ENCODE peak calls at places on chromosomes 7 and 10, in five cellular contexts. One of them, this sample, is unnamed. For H3K9me3 and H3K4me1, the result is how much of the 10 kb centered on the place peaks cover.

GRCh38 chr7:137882261-137882668 is 35.5 kb upstream of the DGKI start:
- DNase-seq in psoas muscle: peak
- DNase-seq in mucosa of descending colon: no peak
- DNase-seq in stomach: no peak
- DNase-seq in body of pancreas: peak
- DNase-seq in this sample: no peak

GRCh38 chr7:1935176-1936005 is 265.3 kb downstream of the ELFN1 start:
- DNase-seq in psoas muscle: peak
- DNase-seq in mucosa of descending colon: no peak
- DNase-seq in stomach: no peak
- DNase-seq in body of pancreas: no peak
- DNase-seq in this sample: no peak

GRCh38 chr7:75989726-75990388 is 4.5 kb downstream of the TMEM120A start:
- DNase-seq in psoas muscle: peak
- DNase-seq in mucosa of descending colon: no peak
- DNase-seq in stomach: no peak
- DNase-seq in body of pancreas: peak
- DNase-seq in this sample: no peak

GRCh38 chr7:94289071-94289470 is 105.6 kb upstream of the COL1A2 start:
- DNase-seq in psoas muscle: peak
- DNase-seq in mucosa of descending colon: peak
- DNase-seq in stomach: peak
- DNase-seq in body of pancreas: peak
- DNase-seq in this sample: no peak

GRCh38 chr7:70695804-70696104 is 436.2 kb upstream of the GALNT17 start:
- DNase-seq in psoas muscle: no peak
- DNase-seq in mucosa of descending colon: no peak
- DNase-seq in stomach: no peak
- DNase-seq in body of pancreas: no peak
- DNase-seq in this sample: no peak

GRCh38 chr7:40799-41750 is 151.3 kb upstream of the FAM20C start:
- DNase-seq in psoas muscle: peak
- DNase-seq in mucosa of descending colon: no peak
- DNase-seq in stomach: peak
- DNase-seq in body of pancreas: peak
- DNase-seq in this sample: peak

GRCh38 chr7:129986600-129986999 is 33.8 kb upstream of the UBE2H start:
- DNase-seq in psoas muscle: no peak
- DNase-seq in mucosa of descending colon: no peak
- DNase-seq in stomach: no peak
- DNase-seq in body of pancreas: no peak
- DNase-seq in this sample: no peak

GRCh38 chr7:7315851-7316250 is 133.5 kb downstream of the C1GALT1 start:
- DNase-seq in psoas muscle: no peak
- DNase-seq in mucosa of descending colon: no peak
- DNase-seq in stomach: no peak
- DNase-seq in body of pancreas: no peak
- DNase-seq in this sample: no peak

GRCh38 chr7:80876894-80877414 is 41.9 kb downstream of the SEMA3C start:
- DNase-seq in psoas muscle: no peak
- DNase-seq in mucosa of descending colon: peak
- DNase-seq in stomach: no peak
- DNase-seq in body of pancreas: no peak
- DNase-seq in this sample: no peak

GRCh38 chr10:76255241-76255640 is 823.8 kb downstream of the LRMDA start:
- DNase-seq in psoas muscle: no peak
- DNase-seq in mucosa of descending colon: no peak
- DNase-seq in stomach: no peak
- DNase-seq in body of pancreas: no peak
- DNase-seq in this sample: no peak

GRCh38 chr7:2248984-2249694 is 7.1 kb downstream of the NUDT1 start:
- DNase-seq in psoas muscle: peak
- DNase-seq in mucosa of descending colon: peak
- DNase-seq in stomach: no peak
- DNase-seq in body of pancreas: peak
- DNase-seq in this sample: peak

GRCh38 chr7:124029789-124030188 is 3.1 kb downstream of the TMEM229A start:
- DNase-seq in psoas muscle: no peak
- DNase-seq in mucosa of descending colon: no peak
- DNase-seq in stomach: no peak
- DNase-seq in body of pancreas: no peak
- DNase-seq in this sample: no peak

DNA sequence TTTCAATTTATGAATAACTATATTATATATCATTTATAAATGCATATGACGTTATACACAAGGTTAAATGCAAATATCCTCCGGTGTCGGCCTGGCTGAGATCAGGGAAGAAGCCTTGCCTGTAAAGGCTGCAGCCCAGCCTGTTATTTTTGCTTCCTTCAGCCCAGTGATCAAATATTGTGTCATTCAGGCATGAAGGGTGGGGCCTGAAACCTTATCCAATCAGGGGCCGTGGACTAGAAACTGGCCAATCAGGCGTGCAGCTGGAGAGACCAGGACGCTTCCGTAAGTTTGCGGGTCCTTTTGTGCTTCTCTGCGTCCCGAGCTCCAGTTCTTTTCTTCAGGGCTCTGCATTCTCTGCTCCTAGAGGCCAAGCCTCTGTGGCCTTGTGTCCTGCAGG is at the start of gene ZNF722:
- DNase-seq in psoas muscle: no peak
- DNase-seq in mucosa of descending colon: no peak
- DNase-seq in stomach: no peak
- DNase-seq in body of pancreas: no peak
- DNase-seq in this sample: no peak
- H3K9me3 ChIP-seq in psoas muscle: under half
- H3K9me3 ChIP-seq in mucosa of descending colon: half or more
- H3K9me3 ChIP-seq in stomach: under half
- H3K9me3 ChIP-seq in body of pancreas: under half
- H3K9me3 ChIP-seq in this sample: half or more

DNA sequence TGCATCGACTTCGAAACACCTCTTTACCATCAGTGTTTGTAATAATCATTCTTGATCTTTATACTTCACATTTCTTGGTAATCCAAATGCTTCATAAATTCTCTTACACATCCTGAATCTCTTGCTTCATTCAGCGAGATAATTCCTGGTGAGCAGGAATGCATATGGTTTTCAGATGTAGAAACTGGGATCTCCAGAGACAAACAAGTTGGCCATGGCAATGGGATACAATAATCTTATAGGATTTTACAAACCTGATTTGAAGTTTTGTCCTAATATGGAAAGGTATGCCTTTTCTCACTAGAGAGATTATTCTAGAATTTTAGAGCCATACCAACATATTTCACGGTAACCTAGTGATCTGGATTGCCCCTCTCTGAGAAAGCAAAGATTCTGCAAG is 13.0 kb upstream of the TRDMT1 start:
- DNase-seq in psoas muscle: no peak
- DNase-seq in mucosa of descending colon: no peak
- DNase-seq in stomach: no peak
- DNase-seq in body of pancreas: no peak
- DNase-seq in this sample: no peak
- H3K4me1 ChIP-seq in psoas muscle: under half
- H3K4me1 ChIP-seq in mucosa of descending colon: under half
- H3K4me1 ChIP-seq in stomach: under half
- H3K4me1 ChIP-seq in body of pancreas: under half
- H3K4me1 ChIP-seq in this sample: under half

DNA sequence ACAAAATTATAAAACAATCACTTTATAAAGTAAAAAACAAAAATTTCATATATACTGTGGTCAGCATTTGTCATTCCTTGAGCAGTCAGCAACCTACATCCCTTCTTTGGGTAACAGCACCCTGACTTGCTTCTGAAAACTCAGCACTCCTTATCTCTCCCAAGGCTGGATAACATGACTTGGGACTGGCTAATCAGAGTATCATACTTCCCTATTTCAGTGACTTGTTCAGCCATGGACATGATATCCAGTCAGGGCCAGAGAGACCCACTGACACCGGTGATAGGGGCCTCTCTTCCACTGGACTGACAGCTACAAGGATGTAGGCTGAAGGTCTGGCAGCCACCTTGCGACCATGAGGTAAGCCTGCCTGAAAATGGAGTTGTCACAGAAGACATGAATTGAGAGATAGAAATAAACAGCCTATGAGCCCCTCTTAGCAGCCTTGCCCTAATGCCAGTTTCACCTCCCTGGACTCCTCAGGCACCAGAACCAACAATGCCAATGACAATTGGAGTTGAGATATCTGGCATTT is 84.4 kb upstream of the NEBL start:
- DNase-seq in psoas muscle: no peak
- DNase-seq in mucosa of descending colon: no peak
- DNase-seq in stomach: no peak
- DNase-seq in body of pancreas: no peak
- DNase-seq in this sample: no peak
- H3K9me3 ChIP-seq in psoas muscle: under half
- H3K9me3 ChIP-seq in mucosa of descending colon: under half
- H3K9me3 ChIP-seq in stomach: under half
- H3K9me3 ChIP-seq in body of pancreas: under half
- H3K9me3 ChIP-seq in this sample: under half

GRCh38 chr10:71753091-71753959 is 20.0 kb downstream of the VSIR start:
- DNase-seq in psoas muscle: no peak
- DNase-seq in mucosa of descending colon: peak
- DNase-seq in stomach: no peak
- DNase-seq in body of pancreas: peak
- DNase-seq in this sample: no peak

GRCh38 chr10:71755179-71755879 is 18.0 kb downstream of the VSIR start:
- DNase-seq in psoas muscle: no peak
- DNase-seq in mucosa of descending colon: no peak
- DNase-seq in stomach: no peak
- DNase-seq in body of pancreas: no peak
- DNase-seq in this sample: no peak

GRCh38 chr10:71752391-71753090 is 20.8 kb downstream of the VSIR start:
- DNase-seq in psoas muscle: no peak
- DNase-seq in mucosa of descending colon: peak
- DNase-seq in stomach: no peak
- DNase-seq in body of pancreas: no peak
- DNase-seq in this sample: no peak

GRCh38 chr10:71753960-71754505 is 19.3 kb downstream of the VSIR start:
- DNase-seq in psoas muscle: no peak
- DNase-seq in mucosa of descending colon: peak
- DNase-seq in stomach: no peak
- DNase-seq in body of pancreas: no peak
- DNase-seq in this sample: no peak

DNA sequence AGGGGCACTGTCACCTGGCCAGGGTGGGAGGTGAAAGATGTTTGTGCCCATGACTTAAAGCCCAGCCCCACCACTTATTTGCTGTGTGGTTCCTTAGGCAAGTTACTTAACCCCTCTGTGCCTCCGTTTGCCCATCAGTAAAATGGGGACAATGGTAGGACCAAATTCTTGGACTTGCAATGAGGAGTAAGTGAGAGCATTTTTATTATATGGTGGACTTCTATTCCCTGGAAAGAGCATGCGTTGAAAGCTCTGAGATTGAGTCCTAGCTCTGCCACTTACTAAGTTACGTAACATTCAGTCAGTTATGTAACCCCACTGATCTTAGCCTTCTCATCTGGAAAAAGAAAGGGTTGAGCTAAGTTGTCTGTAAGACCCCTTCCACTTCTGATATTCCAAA is 18.8 kb downstream of the VSIR start:
- DNase-seq in psoas muscle: no peak
- DNase-seq in mucosa of descending colon: no peak
- DNase-seq in stomach: no peak
- DNase-seq in body of pancreas: no peak
- DNase-seq in this sample: no peak
- H3K4me1 ChIP-seq in psoas muscle: half or more
- H3K4me1 ChIP-seq in mucosa of descending colon: under half
- H3K4me1 ChIP-seq in stomach: under half
- H3K4me1 ChIP-seq in body of pancreas: under half
- H3K4me1 ChIP-seq in this sample: under half

GRCh38 chr10:131086511-131086910 is 225.0 kb downstream of the TCERG1L start:
- DNase-seq in psoas muscle: no peak
- DNase-seq in mucosa of descending colon: no peak
- DNase-seq in stomach: no peak
- DNase-seq in body of pancreas: no peak
- DNase-seq in this sample: no peak
- H3K9me3 ChIP-seq in psoas muscle: under half
- H3K9me3 ChIP-seq in mucosa of descending colon: under half
- H3K9me3 ChIP-seq in stomach: under half
- H3K9me3 ChIP-seq in body of pancreas: under half
- H3K9me3 ChIP-seq in this sample: under half